ENCODE peak calls at places on chromosome 18, in eight cellular contexts. D, T, N, H, A, M, Q and G are unnamed samples.

GRCh38 chr18:79950440-79951341 is 762 bp downstream of the SLC66A2 start:
- DNase-seq in D (peak), T (no peak), N (peak), H (peak), A (peak), M (peak), Q (no peak), G (no peak)

GRCh38 chr18:76246579-76246978 is 248.5 kb downstream of the ZNF516 start:
- DNase-seq in D (no peak), T (no peak), N (no peak), H (no peak), A (no peak), M (no peak), Q (no peak), G (no peak)

GRCh38 chr18:5424903-5425302 is 118.9 kb downstream of the EPB41L3 start:
- DNase-seq in D (no peak), T (no peak), N (peak), H (no peak), A (no peak), M (no peak), Q (peak), G (no peak)

GRCh38 chr18:3794537-3795348 is 344.8 kb downstream of the TGIF1 start:
- DNase-seq in D (no peak), T (no peak), N (peak), H (no peak), A (peak), M (peak), Q (peak), G (no peak)

GRCh38 chr18:67041334-67041733 is 437.4 kb upstream of the CDH19 start:
- DNase-seq in D (no peak), T (no peak), N (no peak), H (no peak), A (no peak), M (no peak), Q (no peak), G (no peak)

GRCh38 chr18:36177913-36178312 is 9.4 kb upstream of the MOCOS start:
- DNase-seq in D (no peak), T (no peak), N (no peak), H (no peak), A (no peak), M (no peak), Q (no peak), G (no peak)

GRCh38 chr18:62848946-62849345 is 133.6 kb downstream of the PHLPP1 start:
- DNase-seq in D (no peak), T (no peak), N (peak), H (no peak), A (no peak), M (no peak), Q (no peak), G (no peak)

GRCh38 chr18:77635441-77635840 is 385.8 kb downstream of the GALR1 start:
- DNase-seq in D (no peak), T (no peak), N (peak), H (no peak), A (no peak), M (no peak), Q (no peak), G (no peak)

GRCh38 chr18:10419420-10420103 is 34.9 kb upstream of the APCDD1 start:
- DNase-seq in D (no peak), T (no peak), N (peak), H (no peak), A (no peak), M (no peak), Q (peak), G (no peak)

GRCh38 chr18:32378705-32379104 is 92.0 kb downstream of the GAREM1 start:
- DNase-seq in D (no peak), T (no peak), N (peak), H (no peak), A (no peak), M (no peak), Q (peak), G (no peak)

GRCh38 chr18:25886283-25886682 is 204.1 kb downstream of the SS18 start:
- DNase-seq in D (no peak), T (no peak), N (no peak), H (no peak), A (no peak), M (no peak), Q (no peak), G (no peak)

GRCh38 chr18:64202836-64203235 is 53.9 kb upstream of the LINC00305 start:
- DNase-seq in D (no peak), T (no peak), N (no peak), H (no peak), A (no peak), M (peak), Q (peak), G (no peak)

GRCh38 chr18:3747176-3747973 is 297.4 kb downstream of the TGIF1 start:
- DNase-seq in D (no peak), T (no peak), N (peak), H (no peak), A (no peak), M (no peak), Q (no peak), G (peak)

GRCh38 chr18:6437937-6438818 is 23.5 kb upstream of the L3MBTL4 start:
- DNase-seq in D (no peak), T (no peak), N (no peak), H (no peak), A (no peak), M (no peak), Q (no peak), G (no peak)

GRCh38 chr18:38654966-38655365 is 1089.4 kb upstream of the CELF4 start:
- DNase-seq in D (no peak), T (no peak), N (no peak), H (no peak), A (no peak), M (no peak), Q (no peak), G (no peak)

GRCh38 chr18:23703057-23703986 is 14.1 kb downstream of the LAMA3 start:
- DNase-seq in D (peak), T (no peak), N (peak), H (no peak), A (no peak), M (no peak), Q (peak), G (no peak)

GRCh38 chr18:49548266-49548665 is 13.6 kb upstream of the LIPG start:
- DNase-seq in D (no peak), T (no peak), N (peak), H (no peak), A (peak), M (peak), Q (peak), G (peak)

GRCh38 chr18:40412410-40412809 is 1542.6 kb upstream of the PIK3C3 start:
- DNase-seq in D (no peak), T (no peak), N (no peak), H (no peak), A (no peak), M (no peak), Q (no peak), G (no peak)

GRCh38 chr18:46334200-46334553 is 230.0 kb downstream of the HAUS1 start:
- DNase-seq in D (no peak), T (no peak), N (no peak), H (no peak), A (no peak), M (no peak), Q (no peak), G (no peak)

GRCh38 chr18:63085611-63086010 is 234.0 kb downstream of the BCL2 start:
- DNase-seq in D (no peak), T (no peak), N (no peak), H (no peak), A (peak), M (no peak), Q (no peak), G (no peak)

GRCh38 chr18:38909972-38910371 is 1344.4 kb upstream of the CELF4 start:
- DNase-seq in D (no peak), T (no peak), N (no peak), H (no peak), A (no peak), M (no peak), Q (no peak), G (no peak)

GRCh38 chr18:32669549-32670165 is 103.2 kb downstream of the KLHL14 start:
- DNase-seq in D (no peak), T (no peak), N (no peak), H (no peak), A (peak), M (no peak), Q (no peak), G (no peak)

GRCh38 chr18:45166341-45167108 is 448.8 kb upstream of the SLC14A2 start:
- DNase-seq in D (no peak), T (no peak), N (peak), H (peak), A (no peak), M (peak), Q (peak), G (no peak)

GRCh38 chr18:908631-909621 is 4.3 kb downstream of the ADCYAP1 start:
- DNase-seq in D (no peak), T (no peak), N (no peak), H (no peak), A (peak), M (no peak), Q (no peak), G (no peak)

GRCh38 chr18:56645415-56646016 is 5.6 kb upstream of the WDR7 start:
- DNase-seq in D (no peak), T (no peak), N (no peak), H (no peak), A (no peak), M (no peak), Q (no peak), G (no peak)

GRCh38 chr18:8689431-8689830 is 15.9 kb upstream of the MTCL1 start:
- DNase-seq in D (no peak), T (no peak), N (no peak), H (no peak), A (no peak), M (no peak), Q (no peak), G (no peak)

GRCh38 chr18:9365406-9365805 is 30.8 kb downstream of the TWSG1 start:
- DNase-seq in D (no peak), T (no peak), N (peak), H (no peak), A (no peak), M (no peak), Q (no peak), G (no peak)

GRCh38 chr18:31205273-31205672 is 42.6 kb upstream of the DSC1 start:
- DNase-seq in D (no peak), T (no peak), N (no peak), H (no peak), A (no peak), M (no peak), Q (no peak), G (no peak)

GRCh38 chr18:3329471-3329870 is 67.5 kb downstream of the MYL12B start:
- DNase-seq in D (no peak), T (no peak), N (no peak), H (no peak), A (no peak), M (peak), Q (no peak), G (no peak)

GRCh38 chr18:7987284-7987976 is 420.3 kb downstream of the PTPRM start:
- DNase-seq in D (no peak), T (no peak), N (peak), H (no peak), A (no peak), M (no peak), Q (peak), G (no peak)

GRCh38 chr18:22180722-22181121 is 11.3 kb downstream of the GATA6 start:
- DNase-seq in D (no peak), T (no peak), N (no peak), H (no peak), A (peak), M (no peak), Q (no peak), G (no peak)

GRCh38 chr18:22177496-22177866 is 8.1 kb downstream of the GATA6 start:
- DNase-seq in D (no peak), T (no peak), N (no peak), H (no peak), A (peak), M (no peak), Q (no peak), G (no peak)

GRCh38 chr18:22179174-22179573 is 9.8 kb downstream of the GATA6 start:
- DNase-seq in D (no peak), T (no peak), N (no peak), H (no peak), A (peak), M (no peak), Q (no peak), G (no peak)

GRCh38 chr18:22176622-22177495 is 7.5 kb downstream of the GATA6 start:
- DNase-seq in D (no peak), T (no peak), N (no peak), H (peak), A (peak), M (no peak), Q (peak), G (no peak)

DNA sequence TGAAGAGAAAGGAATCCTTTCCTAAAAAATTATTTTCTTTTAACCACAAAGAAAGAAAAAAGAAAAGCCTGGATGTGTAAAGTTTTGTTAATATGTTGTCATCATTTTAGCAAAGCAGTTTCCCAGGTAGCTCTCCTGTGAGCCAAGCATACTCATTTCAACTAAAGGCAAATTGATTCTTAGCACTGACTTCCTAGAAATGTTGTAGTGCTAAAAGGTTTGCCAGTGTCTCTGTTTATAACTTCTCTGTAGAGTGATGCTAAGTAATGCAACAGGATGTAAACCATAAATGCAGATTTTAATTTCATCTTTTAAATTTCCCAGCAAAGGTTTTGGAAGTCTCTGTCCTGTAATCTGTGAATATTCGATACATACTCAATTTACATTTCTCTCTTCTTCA is 10.2 kb downstream of the GATA6 start:
- DNase-seq in D (no peak), T (no peak), N (no peak), H (no peak), A (no peak), M (no peak), Q (no peak), G (no peak)
- H3K4me3 ChIP-seq in D (no peak), T (no peak), N (no peak), H (no peak), A (peak), M (no peak), Q (no peak), G (peak)

GRCh38 chr18:47748093-47748796 is 182.2 kb downstream of the SMAD2 start:
- DNase-seq in D (no peak), T (no peak), N (no peak), H (no peak), A (peak), M (no peak), Q (no peak), G (no peak)

GRCh38 chr18:47747260-47747795 is 183.1 kb downstream of the SMAD2 start:
- DNase-seq in D (no peak), T (no peak), N (no peak), H (no peak), A (peak), M (no peak), Q (no peak), G (no peak)

GRCh38 chr18:47750889-47751423 is 179.5 kb downstream of the SMAD2 start:
- DNase-seq in D (no peak), T (no peak), N (no peak), H (no peak), A (peak), M (no peak), Q (no peak), G (no peak)

GRCh38 chr18:47746615-47747014 is 183.8 kb downstream of the SMAD2 start:
- DNase-seq in D (no peak), T (no peak), N (no peak), H (no peak), A (peak), M (no peak), Q (no peak), G (no peak)

GRCh38 chr18:47749195-47749973 is 181.1 kb downstream of the SMAD2 start:
- DNase-seq in D (peak), T (peak), N (peak), H (peak), A (peak), M (peak), Q (peak), G (peak)
- H3K4me3 ChIP-seq in D (peak), T (no peak), N (peak), H (peak), A (peak), M (no peak), Q (peak), G (peak)

DNA sequence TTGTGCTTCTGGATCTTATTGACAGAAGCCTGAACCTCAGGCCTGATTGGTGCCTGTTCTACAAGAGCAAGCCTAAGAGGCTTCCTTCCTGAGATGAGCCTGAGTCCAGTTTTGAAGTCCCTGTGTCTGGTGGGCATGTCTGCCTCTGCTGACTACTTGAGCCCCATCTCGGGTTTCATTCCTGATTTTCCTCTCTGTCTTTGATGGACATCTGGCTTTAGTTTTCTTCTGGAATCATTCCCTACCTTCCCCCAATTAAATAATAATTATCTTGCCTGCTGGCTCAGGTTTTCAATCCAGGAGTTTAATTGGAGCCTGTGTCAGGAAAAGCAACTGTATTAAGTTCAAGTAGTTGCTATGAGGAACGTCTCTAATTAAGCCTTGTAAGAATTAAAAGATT is 135.5 kb upstream of the MC4R start:
- DNase-seq in D (peak), T (no peak), N (no peak), H (no peak), A (no peak), M (no peak), Q (no peak), G (no peak)
- H3K4me3 ChIP-seq in D (no peak), T (no peak), N (no peak), H (no peak), A (no peak), M (no peak), Q (no peak), G (no peak)

GRCh38 chr18:21934766-21935015 is 194.1 kb downstream of the MIB1 start:
- DNase-seq in D (no peak), T (no peak), N (no peak), H (no peak), A (no peak), M (no peak), Q (no peak), G (no peak)
- H3K4me3 ChIP-seq in D (no peak), T (no peak), N (no peak), H (no peak), A (no peak), M (no peak), Q (no peak), G (no peak)